ENCODE peak calls at places on chromosomes 13 and 19, in eight cellular contexts. B, T, M, C, O, U, Q and W are unnamed samples.

GRCh38 chr13:64428196-64428595 is 2801.9 kb downstream of the PCDH9 start:
- DNase-seq in U (no peak), T (no peak), C (peak), M (no peak), B (no peak), Q (no peak), O (no peak), W (no peak)

GRCh38 chr19:44626067-44626624 is 12.8 kb downstream of the IGSF23 start:
- DNase-seq in C (peak), U (peak), O (no peak), T (peak), B (no peak), Q (no peak), M (no peak), W (no peak)

GRCh38 chr13:110400786-110401533 is 93.9 kb downstream of the COL4A2 start:
- DNase-seq in Q (no peak), T (no peak), U (no peak), M (no peak), O (no peak), B (no peak), C (peak), W (no peak)

GRCh38 chr13:49086711-49087110 is 111.0 kb downstream of the FNDC3A start:
- DNase-seq in C (peak), O (no peak), B (no peak), M (no peak), Q (no peak), U (no peak), T (no peak), W (no peak)

GRCh38 chr19:41912899-41913475 is 15.3 kb downstream of the ERFL start:
- DNase-seq in Q (no peak), C (no peak), T (no peak), B (peak), O (no peak), U (no peak), M (peak), W (no peak)

GRCh38 chr13:28730762-28731161 is 12.0 kb upstream of the SLC46A3 start:
- DNase-seq in O (no peak), T (no peak), C (no peak), Q (no peak), U (no peak), B (no peak), M (no peak), W (no peak)

GRCh38 chr19:31110331-31110730 is 238.9 kb downstream of the TSHZ3 start:
- DNase-seq in O (no peak), B (peak), C (peak), U (no peak), M (no peak), T (no peak), Q (no peak), W (no peak)

GRCh38 chr13:113448545-113448884 is 4.8 kb downstream of the ADPRHL1 start:
- DNase-seq in O (peak), U (no peak), C (no peak), T (no peak), Q (no peak), M (no peak), B (no peak), W (peak)

GRCh38 chr13:78121459-78122348 is 203.1 kb upstream of the EDNRB start:
- DNase-seq in U (peak), C (peak), B (peak), T (peak), Q (no peak), M (peak), O (peak), W (no peak)

GRCh38 chr19:8544168-8544567 is 30.2 kb upstream of the ZNF414 start:
- DNase-seq in T (no peak), C (no peak), M (no peak), Q (no peak), U (no peak), O (no peak), B (no peak), W (no peak)

GRCh38 chr19:46271488-46272197 is 25.2 kb upstream of the HIF3A start:
- DNase-seq in M (no peak), Q (no peak), U (peak), O (no peak), T (no peak), C (peak), B (no peak), W (no peak)

GRCh38 chr13:99765869-99766268 is 205.7 kb downstream of the ZIC5 start:
- DNase-seq in U (no peak), T (no peak), Q (no peak), C (no peak), B (no peak), O (no peak), M (no peak), W (no peak)

GRCh38 chr13:99768986-99769385 is 202.6 kb downstream of the ZIC5 start:
- DNase-seq in U (no peak), M (no peak), T (no peak), O (no peak), B (no peak), Q (no peak), C (no peak), W (no peak)

GRCh38 chr13:99766641-99767045 is 204.9 kb downstream of the ZIC5 start:
- DNase-seq in M (no peak), B (peak), T (no peak), U (no peak), O (no peak), Q (no peak), C (no peak), W (no peak)
- TF ChIP-seq CTCF in M (no peak), B (peak), T (no peak), U (no peak), O (no peak), Q (no peak), C (no peak), W (no peak)

GRCh38 chr19:11887618-11888531 is at the start of gene ZNF69:
- DNase-seq in Q (peak), M (peak), T (peak), B (peak), O (peak), C (peak), U (no peak), W (peak)
- TF ChIP-seq CTCF in Q (no peak), M (no peak), T (no peak), B (peak), O (peak), C (no peak), U (no peak), W (peak)

GRCh38 chr19:51799998-51800848 is 5.3 kb downstream of the FPR3 start:
- DNase-seq in Q (no peak), T (no peak), O (peak), U (no peak), C (peak), M (no peak), B (no peak), W (no peak)

GRCh38 chr19:51798958-51799310 is 4.0 kb downstream of the FPR3 start:
- DNase-seq in O (peak), U (no peak), B (no peak), C (no peak), M (no peak), T (no peak), Q (no peak), W (peak)

GRCh38 chr19:51798127-51798526 is 3.2 kb downstream of the FPR3 start:
- DNase-seq in Q (no peak), O (no peak), C (no peak), U (no peak), T (no peak), B (no peak), M (no peak), W (no peak)

GRCh38 chr19:51800849-51801244 is 5.9 kb downstream of the FPR3 start:
- DNase-seq in M (no peak), C (no peak), Q (no peak), T (no peak), O (no peak), U (no peak), B (no peak), W (no peak)

DNA sequence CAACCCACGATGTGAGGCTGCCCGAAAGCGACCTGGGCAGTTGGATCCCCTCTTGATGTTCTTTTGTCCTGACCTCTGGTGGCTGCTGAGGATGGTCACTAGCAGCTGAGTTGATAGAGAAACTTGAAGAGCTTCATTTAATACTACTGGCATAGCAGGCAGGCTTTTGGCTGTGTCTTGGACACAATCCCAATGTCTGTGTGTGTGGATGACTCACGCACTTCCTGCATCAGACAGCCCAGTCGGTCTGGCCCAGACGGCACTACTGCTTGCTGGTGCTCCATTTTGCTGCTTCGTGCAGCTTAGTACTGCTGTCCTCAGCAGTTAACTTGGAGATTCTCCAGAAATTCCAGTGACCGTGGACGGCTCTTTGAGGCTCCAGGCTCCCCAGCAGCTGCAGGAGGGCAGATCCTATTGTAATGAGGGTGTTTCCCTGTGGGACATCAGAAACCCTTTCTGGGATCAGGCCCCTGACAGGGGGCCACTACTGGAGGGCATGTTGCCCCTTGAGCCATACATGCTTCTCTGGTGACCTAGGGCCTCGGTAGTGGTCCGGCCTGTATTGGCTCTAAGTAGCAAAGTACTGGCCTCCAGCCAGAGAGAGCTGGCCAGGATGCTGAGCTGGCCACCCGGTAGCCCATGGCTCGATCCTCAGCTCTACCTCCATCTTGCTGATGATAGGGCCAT is 4.5 kb downstream of the FPR3 start:
- DNase-seq in B (no peak), T (peak), U (no peak), O (peak), C (peak), M (no peak), Q (peak), W (peak)
- TF ChIP-seq CTCF in B (no peak), T (no peak), U (no peak), O (peak), C (no peak), M (no peak), Q (no peak), W (no peak)

DNA sequence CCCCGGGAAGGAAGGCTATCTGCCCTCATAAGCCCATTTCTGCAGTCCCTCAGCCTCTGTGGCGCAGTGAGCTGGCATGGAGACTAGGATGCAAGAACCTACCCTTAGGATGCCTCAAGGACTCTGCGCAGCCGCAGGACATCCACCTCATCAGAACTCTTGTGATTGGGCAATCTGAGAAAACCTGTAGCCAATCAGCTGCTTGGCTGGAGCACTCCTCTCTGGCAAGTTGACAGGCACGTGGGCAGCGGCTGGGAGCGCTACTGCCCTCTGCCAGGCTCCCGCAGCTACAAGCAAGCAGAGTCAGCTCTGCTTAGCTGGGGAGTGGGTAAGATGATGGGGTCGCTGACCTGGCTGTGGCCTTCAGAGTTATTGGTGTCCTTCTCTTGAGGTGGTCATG is 1.5 kb upstream of the ECSIT start:
- DNase-seq in B (peak), M (no peak), C (peak), U (peak), T (peak), O (peak), Q (no peak), W (peak)
- TF ChIP-seq CTCF in B (peak), M (no peak), C (peak), U (no peak), T (no peak), O (peak), Q (no peak), W (peak)

DNA sequence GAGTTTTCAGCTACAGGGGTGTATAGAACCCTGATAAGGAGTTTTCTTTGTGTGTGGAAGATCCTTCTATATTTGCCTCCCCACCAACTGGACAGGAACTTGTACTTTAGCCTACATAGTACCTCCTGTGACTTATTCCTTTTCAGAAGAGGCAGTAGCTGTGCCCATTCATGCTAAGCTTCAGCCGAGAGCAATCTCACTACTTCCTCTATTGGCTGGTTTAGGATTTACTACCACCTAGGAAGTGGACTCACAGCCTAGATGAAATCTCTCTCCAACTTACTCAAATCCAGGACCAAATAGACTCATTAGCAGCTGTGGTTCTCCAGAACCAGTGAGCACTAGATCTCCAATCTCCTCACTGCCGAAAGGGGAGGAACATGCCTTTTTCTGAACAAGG is 2.3 kb upstream of the REX1BD start:
- DNase-seq in Q (no peak), M (no peak), C (no peak), U (no peak), O (no peak), B (no peak), T (no peak), W (no peak)
- TF ChIP-seq CTCF in Q (no peak), M (peak), C (no peak), U (no peak), O (no peak), B (no peak), T (no peak), W (no peak)

GRCh38 chr19:5186293-5187050 is 154.1 kb downstream of the PTPRS start:
- DNase-seq in U (no peak), M (no peak), O (no peak), B (no peak), C (peak), T (no peak), Q (no peak), W (no peak)
- TF ChIP-seq CTCF in U (no peak), M (no peak), O (no peak), B (no peak), C (no peak), T (no peak), Q (no peak), W (no peak)

DNA sequence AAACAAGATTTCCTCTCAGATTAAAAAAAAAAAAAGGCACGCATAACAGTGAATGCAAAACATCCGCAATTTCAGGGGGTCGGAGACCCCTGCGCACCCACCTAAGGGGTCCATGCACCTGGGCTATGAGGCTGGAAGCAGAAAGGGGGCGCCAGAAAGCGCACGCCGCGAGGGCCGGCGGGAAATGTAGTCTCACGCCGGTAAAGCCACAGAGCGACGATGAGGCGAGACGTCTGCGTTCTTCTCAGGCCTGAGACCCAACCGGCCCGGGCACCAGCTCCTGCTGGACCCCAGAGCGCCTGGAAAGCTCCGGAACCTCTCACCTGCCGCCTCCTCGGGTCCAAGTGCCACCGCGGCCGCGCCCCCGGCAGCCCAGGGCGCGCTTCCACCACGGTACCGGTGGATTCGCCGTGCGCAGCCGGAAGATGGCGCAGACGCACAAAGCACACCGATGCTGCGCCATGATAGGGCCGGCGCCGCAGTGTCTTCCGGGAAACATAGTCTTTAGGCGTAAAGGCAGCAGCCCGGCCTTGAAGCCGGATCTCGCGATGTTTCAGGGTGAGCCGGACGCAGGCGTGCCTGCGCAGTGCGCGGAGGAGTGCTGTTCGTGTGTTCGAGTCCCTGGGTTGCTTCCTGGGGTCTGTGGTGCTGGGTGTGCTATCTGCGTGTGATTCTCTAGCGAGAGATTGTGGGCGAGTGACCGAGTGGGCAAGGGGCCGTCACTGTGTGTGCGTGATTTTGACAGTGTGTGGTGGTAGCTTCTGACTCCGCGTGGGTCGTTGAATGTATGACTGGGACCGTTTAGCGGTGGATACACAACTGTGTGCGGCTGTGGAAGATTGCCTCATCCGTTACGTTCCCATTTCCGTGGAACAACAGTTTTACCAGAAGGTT is at the start of gene ZNF582:
- DNase-seq in Q (peak), T (peak), M (peak), B (peak), O (peak), C (peak), U (peak), W (peak)
- TF ChIP-seq CTCF in Q (peak), T (peak), M (peak), B (peak), O (peak), C (peak), U (peak), W (peak)

GRCh38 chr13:27005556-27005955 is 166.1 kb downstream of the USP12 start:
- DNase-seq in T (no peak), O (no peak), U (no peak), M (no peak), Q (no peak), C (no peak), B (peak), W (no peak)

GRCh38 chr13:27004389-27004788 is 167.2 kb downstream of the USP12 start:
- DNase-seq in U (no peak), C (peak), O (no peak), Q (no peak), T (no peak), M (no peak), B (no peak), W (no peak)

GRCh38 chr13:27006519-27007161 is 165.0 kb downstream of the USP12 start:
- DNase-seq in Q (no peak), U (no peak), O (no peak), T (peak), M (no peak), B (peak), C (peak), W (no peak)

GRCh38 chr13:27005976-27006518 is 165.6 kb downstream of the USP12 start:
- DNase-seq in C (no peak), Q (no peak), M (no peak), U (no peak), T (no peak), B (no peak), O (no peak), W (no peak)

DNA sequence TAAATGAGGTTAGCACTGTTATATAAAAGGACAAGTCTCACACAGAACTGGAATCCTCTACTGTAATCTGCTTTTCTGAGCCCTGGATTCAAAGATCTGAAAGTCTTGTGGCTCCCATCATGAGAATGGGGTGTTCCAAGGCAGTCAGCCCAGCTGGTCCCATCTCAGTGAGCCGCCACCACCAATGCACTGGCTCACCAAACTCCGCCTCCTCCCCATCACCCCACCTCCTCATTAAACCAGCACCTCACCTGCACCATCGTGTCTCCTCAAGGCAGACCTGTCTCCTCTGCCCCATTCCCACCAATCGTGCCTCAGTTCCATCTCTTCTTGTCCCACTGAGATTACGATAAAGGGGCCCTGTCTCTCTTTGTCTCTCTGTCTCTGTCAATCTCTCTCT is 166.7 kb downstream of the USP12 start:
- DNase-seq in C (no peak), Q (no peak), O (no peak), B (no peak), U (no peak), T (no peak), M (no peak), W (no peak)
- TF ChIP-seq CTCF in C (no peak), Q (no peak), O (no peak), B (no peak), U (no peak), T (no peak), M (no peak), W (no peak)

DNA sequence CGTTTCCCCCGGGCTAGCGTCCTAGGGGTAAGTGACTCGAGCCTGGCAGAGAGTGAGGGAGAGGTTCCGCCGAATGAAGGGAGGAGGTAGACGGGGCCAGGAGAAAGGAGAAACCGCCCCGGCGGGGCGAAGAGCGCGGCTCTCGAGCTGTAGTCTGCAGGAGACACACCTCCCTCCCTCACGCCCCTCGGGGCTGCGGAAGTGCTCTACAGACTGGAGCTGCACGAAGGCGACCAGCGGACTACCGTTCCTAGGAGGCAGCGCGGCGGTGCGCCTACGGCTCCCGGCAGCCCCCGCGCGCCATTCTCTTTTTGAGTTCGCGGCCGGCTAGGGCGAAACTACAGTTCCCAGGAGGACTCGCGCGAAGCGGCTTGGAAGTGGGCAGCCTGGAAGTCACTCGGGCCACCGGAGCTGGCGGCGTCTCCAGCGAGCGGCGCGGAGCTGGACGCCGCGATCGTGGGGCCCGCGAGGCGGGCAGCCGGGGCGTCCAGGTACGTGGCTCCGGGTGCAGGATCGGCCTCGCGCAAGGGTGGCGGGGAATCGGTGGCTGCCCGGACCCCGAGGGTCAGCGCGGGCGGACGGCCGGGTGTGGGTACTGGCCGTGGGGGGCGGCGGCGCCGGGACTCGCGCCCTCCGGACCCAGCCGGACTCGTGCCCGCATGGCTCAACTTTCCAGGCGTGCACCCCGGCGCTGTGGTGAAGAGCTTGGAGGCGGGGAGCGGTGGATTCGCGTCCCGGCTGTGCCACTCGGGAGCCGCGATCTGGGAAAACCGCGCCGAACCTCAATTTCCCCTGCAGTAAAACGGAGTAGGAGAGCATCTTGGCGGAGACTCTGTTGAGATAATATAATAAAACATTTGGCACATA is at the start of gene SIPA1L3:
- DNase-seq in B (peak), U (peak), M (peak), Q (peak), C (peak), O (peak), T (peak), W (peak)
- TF ChIP-seq CTCF in B (no peak), U (no peak), M (no peak), Q (no peak), C (peak), O (peak), T (no peak), W (peak)